ENCODE peak calls at places on chromosomes 6 and 20, in four cellular contexts. One of them, this sample, is unnamed.

GRCh38 chr6:43478008-43478372 is 620 bp downstream of the TJAP1 start:
- DNase-seq in stimulated activated CD8-positive, alpha-beta memory T cell treated with anti-CD3 and anti-CD28 coated beads, Interleukin-7, amount 100 ng/mL, for 1 hour: no peak
- DNase-seq in H4: no peak
- DNase-seq in H54: no peak
- DNase-seq in this sample: no peak

GRCh38 chr6:31513456-31514165 is 15.2 kb upstream of the MCCD1 start:
- DNase-seq in H54: no peak
- DNase-seq in stimulated activated CD8-positive, alpha-beta memory T cell treated with anti-CD3 and anti-CD28 coated beads, Interleukin-7, amount 100 ng/mL, for 1 hour: no peak
- DNase-seq in H4: no peak
- DNase-seq in this sample: no peak

GRCh38 chr6:127051571-127052260 is 66.8 kb upstream of the RSPO3 start:
- DNase-seq in H54: no peak
- DNase-seq in stimulated activated CD8-positive, alpha-beta memory T cell treated with anti-CD3 and anti-CD28 coated beads, Interleukin-7, amount 100 ng/mL, for 1 hour: no peak
- DNase-seq in H4: no peak
- DNase-seq in this sample: no peak

GRCh38 chr20:48480391-48480790 is 347.4 kb downstream of the PREX1 start:
- DNase-seq in stimulated activated CD8-positive, alpha-beta memory T cell treated with anti-CD3 and anti-CD28 coated beads, Interleukin-7, amount 100 ng/mL, for 1 hour: no peak
- DNase-seq in H4: no peak
- DNase-seq in H54: no peak
- DNase-seq in this sample: no peak

GRCh38 chr6:137351890-137352289 is 132.7 kb upstream of the IFNGR1 start:
- DNase-seq in H54: no peak
- DNase-seq in stimulated activated CD8-positive, alpha-beta memory T cell treated with anti-CD3 and anti-CD28 coated beads, Interleukin-7, amount 100 ng/mL, for 1 hour: no peak
- DNase-seq in H4: no peak
- DNase-seq in this sample: no peak

GRCh38 chr20:23153696-23154341 is 67.7 kb upstream of the CD93 start:
- DNase-seq in H54: no peak
- DNase-seq in stimulated activated CD8-positive, alpha-beta memory T cell treated with anti-CD3 and anti-CD28 coated beads, Interleukin-7, amount 100 ng/mL, for 1 hour: no peak
- DNase-seq in H4: no peak
- DNase-seq in this sample: no peak

GRCh38 chr6:121940728-121941127 is 458.7 kb upstream of the HSF2 start:
- DNase-seq in H4: no peak
- DNase-seq in H54: no peak
- DNase-seq in stimulated activated CD8-positive, alpha-beta memory T cell treated with anti-CD3 and anti-CD28 coated beads, Interleukin-7, amount 100 ng/mL, for 1 hour: no peak
- DNase-seq in this sample: no peak

GRCh38 chr6:79377047-79377446 is 142.6 kb upstream of the HMGN3 start:
- DNase-seq in H4: no peak
- DNase-seq in H54: no peak
- DNase-seq in stimulated activated CD8-positive, alpha-beta memory T cell treated with anti-CD3 and anti-CD28 coated beads, Interleukin-7, amount 100 ng/mL, for 1 hour: no peak
- DNase-seq in this sample: no peak

GRCh38 chr6:42989923-42990322 is 5.6 kb downstream of the PPP2R5D start:
- DNase-seq in stimulated activated CD8-positive, alpha-beta memory T cell treated with anti-CD3 and anti-CD28 coated beads, Interleukin-7, amount 100 ng/mL, for 1 hour: no peak
- DNase-seq in H54: no peak
- DNase-seq in H4: no peak
- DNase-seq in this sample: no peak

GRCh38 chr6:14953806-14954205 is 292.1 kb upstream of the JARID2 start:
- DNase-seq in stimulated activated CD8-positive, alpha-beta memory T cell treated with anti-CD3 and anti-CD28 coated beads, Interleukin-7, amount 100 ng/mL, for 1 hour: no peak
- DNase-seq in H4: no peak
- DNase-seq in H54: no peak
- DNase-seq in this sample: no peak

GRCh38 chr20:32356935-32357868 is 929 bp upstream of the ASXL1 start:
- DNase-seq in stimulated activated CD8-positive, alpha-beta memory T cell treated with anti-CD3 and anti-CD28 coated beads, Interleukin-7, amount 100 ng/mL, for 1 hour: no peak
- DNase-seq in H4: no peak
- DNase-seq in H54: peak; percentile 35
- DNase-seq in this sample: no peak

GRCh38 chr6:41733707-41734665 is 1.4 kb downstream of the TFEB start:
- DNase-seq in H4: peak; percentile 62
- DNase-seq in H54: peak; percentile 89
- DNase-seq in stimulated activated CD8-positive, alpha-beta memory T cell treated with anti-CD3 and anti-CD28 coated beads, Interleukin-7, amount 100 ng/mL, for 1 hour: peak; percentile 46
- DNase-seq in this sample: no peak

GRCh38 chr6:37072526-37072925 is 67.1 kb downstream of the FGD2 start:
- DNase-seq in H54: no peak
- DNase-seq in stimulated activated CD8-positive, alpha-beta memory T cell treated with anti-CD3 and anti-CD28 coated beads, Interleukin-7, amount 100 ng/mL, for 1 hour: no peak
- DNase-seq in H4: no peak
- DNase-seq in this sample: no peak

GRCh38 chr6:18031189-18031588 is 43.8 kb upstream of the KIF13A start:
- DNase-seq in stimulated activated CD8-positive, alpha-beta memory T cell treated with anti-CD3 and anti-CD28 coated beads, Interleukin-7, amount 100 ng/mL, for 1 hour: no peak
- DNase-seq in H54: no peak
- DNase-seq in H4: no peak
- DNase-seq in this sample: no peak

GRCh38 chr6:142867355-142867801 is 77.6 kb downstream of the HIVEP2 start:
- DNase-seq in H54: no peak
- DNase-seq in H4: no peak
- DNase-seq in stimulated activated CD8-positive, alpha-beta memory T cell treated with anti-CD3 and anti-CD28 coated beads, Interleukin-7, amount 100 ng/mL, for 1 hour: no peak
- DNase-seq in this sample: no peak

GRCh38 chr20:60057866-60058807 is 99.9 kb downstream of the CDH26 start:
- DNase-seq in H4: peak; percentile 69
- DNase-seq in stimulated activated CD8-positive, alpha-beta memory T cell treated with anti-CD3 and anti-CD28 coated beads, Interleukin-7, amount 100 ng/mL, for 1 hour: peak; percentile 13
- DNase-seq in H54: no peak
- DNase-seq in this sample: no peak

GRCh38 chr20:54051019-54051418 is 19.4 kb downstream of the BCAS1 start:
- DNase-seq in H54: no peak
- DNase-seq in stimulated activated CD8-positive, alpha-beta memory T cell treated with anti-CD3 and anti-CD28 coated beads, Interleukin-7, amount 100 ng/mL, for 1 hour: no peak
- DNase-seq in H4: no peak
- DNase-seq in this sample: no peak

GRCh38 chr6:134081506-134081905 is 29.1 kb upstream of the SLC2A12 start:
- DNase-seq in stimulated activated CD8-positive, alpha-beta memory T cell treated with anti-CD3 and anti-CD28 coated beads, Interleukin-7, amount 100 ng/mL, for 1 hour: no peak
- DNase-seq in H4: no peak
- DNase-seq in H54: no peak
- DNase-seq in this sample: no peak

GRCh38 chr6:32847004-32847403 is 3.2 kb upstream of the PSMB8 start:
- DNase-seq in stimulated activated CD8-positive, alpha-beta memory T cell treated with anti-CD3 and anti-CD28 coated beads, Interleukin-7, amount 100 ng/mL, for 1 hour: no peak
- DNase-seq in H4: no peak
- DNase-seq in H54: no peak
- DNase-seq in this sample: no peak

GRCh38 chr20:53934421-53935352 is 135.7 kb downstream of the BCAS1 start:
- DNase-seq in stimulated activated CD8-positive, alpha-beta memory T cell treated with anti-CD3 and anti-CD28 coated beads, Interleukin-7, amount 100 ng/mL, for 1 hour: no peak
- DNase-seq in H4: peak; percentile 28
- DNase-seq in H54: no peak
- DNase-seq in this sample: no peak

GRCh38 chr20:33791021-33791420 is 20.1 kb upstream of the CHMP4B start:
- DNase-seq in H54: no peak
- DNase-seq in stimulated activated CD8-positive, alpha-beta memory T cell treated with anti-CD3 and anti-CD28 coated beads, Interleukin-7, amount 100 ng/mL, for 1 hour: no peak
- DNase-seq in H4: no peak
- DNase-seq in this sample: no peak

GRCh38 chr6:169508452-169508851 is 193.4 kb downstream of the WDR27 start:
- DNase-seq in H4: no peak
- DNase-seq in stimulated activated CD8-positive, alpha-beta memory T cell treated with anti-CD3 and anti-CD28 coated beads, Interleukin-7, amount 100 ng/mL, for 1 hour: no peak
- DNase-seq in H54: no peak
- DNase-seq in this sample: no peak

GRCh38 chr6:149840345-149841075 is 23.6 kb downstream of the LRP11 start:
- DNase-seq in stimulated activated CD8-positive, alpha-beta memory T cell treated with anti-CD3 and anti-CD28 coated beads, Interleukin-7, amount 100 ng/mL, for 1 hour: no peak
- DNase-seq in H4: peak; percentile 66
- DNase-seq in H54: no peak
- DNase-seq in this sample: no peak

GRCh38 chr6:2124260-2124709 is 121.1 kb downstream of the GMDS start:
- DNase-seq in H54: no peak
- DNase-seq in stimulated activated CD8-positive, alpha-beta memory T cell treated with anti-CD3 and anti-CD28 coated beads, Interleukin-7, amount 100 ng/mL, for 1 hour: no peak
- DNase-seq in H4: peak; percentile 63
- DNase-seq in this sample: no peak

GRCh38 chr6:37845930-37846329 is 26.4 kb downstream of the ZFAND3 start:
- DNase-seq in H54: no peak
- DNase-seq in H4: no peak
- DNase-seq in stimulated activated CD8-positive, alpha-beta memory T cell treated with anti-CD3 and anti-CD28 coated beads, Interleukin-7, amount 100 ng/mL, for 1 hour: no peak
- DNase-seq in this sample: no peak

GRCh38 chr6:143429970-143430369 is 20.5 kb downstream of the ADAT2 start:
- DNase-seq in H54: no peak
- DNase-seq in stimulated activated CD8-positive, alpha-beta memory T cell treated with anti-CD3 and anti-CD28 coated beads, Interleukin-7, amount 100 ng/mL, for 1 hour: no peak
- DNase-seq in H4: no peak
- DNase-seq in this sample: no peak

GRCh38 chr6:12174878-12175277 is 115.3 kb upstream of the EDN1 start:
- DNase-seq in H54: no peak
- DNase-seq in H4: no peak
- DNase-seq in stimulated activated CD8-positive, alpha-beta memory T cell treated with anti-CD3 and anti-CD28 coated beads, Interleukin-7, amount 100 ng/mL, for 1 hour: no peak
- DNase-seq in this sample: no peak

GRCh38 chr6:42158011-42158410 is 15.2 kb upstream of the GUCA1A start:
- DNase-seq in stimulated activated CD8-positive, alpha-beta memory T cell treated with anti-CD3 and anti-CD28 coated beads, Interleukin-7, amount 100 ng/mL, for 1 hour: no peak
- DNase-seq in H4: no peak
- DNase-seq in H54: no peak
- DNase-seq in this sample: no peak

GRCh38 chr6:43184268-43184985 is 2.4 kb downstream of the CUL9 start:
- DNase-seq in H4: no peak
- DNase-seq in stimulated activated CD8-positive, alpha-beta memory T cell treated with anti-CD3 and anti-CD28 coated beads, Interleukin-7, amount 100 ng/mL, for 1 hour: no peak
- DNase-seq in H54: no peak
- DNase-seq in this sample: no peak

GRCh38 chr20:38986663-38987062 is 24.5 kb downstream of the DHX35 start:
- DNase-seq in H4: no peak
- DNase-seq in H54: no peak
- DNase-seq in stimulated activated CD8-positive, alpha-beta memory T cell treated with anti-CD3 and anti-CD28 coated beads, Interleukin-7, amount 100 ng/mL, for 1 hour: no peak
- DNase-seq in this sample: no peak

GRCh38 chr6:144334150-144334708 is 49.1 kb downstream of the UTRN start:
- DNase-seq in H54: no peak
- DNase-seq in H4: no peak
- DNase-seq in stimulated activated CD8-positive, alpha-beta memory T cell treated with anti-CD3 and anti-CD28 coated beads, Interleukin-7, amount 100 ng/mL, for 1 hour: peak; percentile 34
- DNase-seq in this sample: no peak

GRCh38 chr6:16320533-16321340 is 82.3 kb downstream of the GMPR start:
- DNase-seq in H4: no peak
- DNase-seq in H54: no peak
- DNase-seq in stimulated activated CD8-positive, alpha-beta memory T cell treated with anti-CD3 and anti-CD28 coated beads, Interleukin-7, amount 100 ng/mL, for 1 hour: no peak
- DNase-seq in this sample: no peak

GRCh38 chr6:28525496-28526039 is at the start of gene GPX5:
- DNase-seq in stimulated activated CD8-positive, alpha-beta memory T cell treated with anti-CD3 and anti-CD28 coated beads, Interleukin-7, amount 100 ng/mL, for 1 hour: no peak
- DNase-seq in H54: no peak
- DNase-seq in H4: peak; percentile 57
- DNase-seq in this sample: no peak